ENCODE peak calls at places on chromosomes 4 and X, in seven cellular contexts. One of them, this sample, is unnamed.

GRCh38 chr4:40681600-40682297 is 52.1 kb upstream of the RBM47 start:
- DNase-seq in effector memory CD8-positive, alpha-beta T cell: no peak
- DNase-seq in ascending aorta: no peak
- DNase-seq in stimulated activated CD4-positive, alpha-beta T cell treated with anti-CD3 and anti-CD28 coated beads, Interleukin-4, amount 100 ng/mL, for 24 hours: no peak
- DNase-seq in GM12892: no peak
- DNase-seq in renal cortical epithelial cell: no peak
- DNase-seq in stimulated activated naive CD8-positive, alpha-beta T cell treated with anti-CD3 and anti-CD28 coated beads, Interleukin-15, Interleukin-2, amounts not matched to agents 100 U/mL and 50 U/mL, for 24 hours: no peak
- DNase-seq in this sample: no peak

GRCh38 chr4:150280081-150280950 is 202.1 kb downstream of the DCLK2 start:
- DNase-seq in stimulated activated CD4-positive, alpha-beta T cell treated with anti-CD3 and anti-CD28 coated beads, Interleukin-4, amount 100 ng/mL, for 24 hours: no peak
- DNase-seq in ascending aorta: no peak
- DNase-seq in effector memory CD8-positive, alpha-beta T cell: no peak
- DNase-seq in stimulated activated naive CD8-positive, alpha-beta T cell treated with anti-CD3 and anti-CD28 coated beads, Interleukin-15, Interleukin-2, amounts not matched to agents 100 U/mL and 50 U/mL, for 24 hours: no peak
- DNase-seq in renal cortical epithelial cell: peak
- DNase-seq in GM12892: no peak
- DNase-seq in this sample: peak

GRCh38 chr4:168811793-168812651 is 198.0 kb downstream of the CBR4 start:
- DNase-seq in stimulated activated naive CD8-positive, alpha-beta T cell treated with anti-CD3 and anti-CD28 coated beads, Interleukin-15, Interleukin-2, amounts not matched to agents 100 U/mL and 50 U/mL, for 24 hours: no peak
- DNase-seq in effector memory CD8-positive, alpha-beta T cell: no peak
- DNase-seq in ascending aorta: no peak
- DNase-seq in stimulated activated CD4-positive, alpha-beta T cell treated with anti-CD3 and anti-CD28 coated beads, Interleukin-4, amount 100 ng/mL, for 24 hours: no peak
- DNase-seq in GM12892: no peak
- DNase-seq in renal cortical epithelial cell: no peak
- DNase-seq in this sample: no peak

GRCh38 chr4:97548186-97548585 is 595.1 kb downstream of the STPG2 start:
- DNase-seq in effector memory CD8-positive, alpha-beta T cell: no peak
- DNase-seq in ascending aorta: no peak
- DNase-seq in renal cortical epithelial cell: no peak
- DNase-seq in GM12892: no peak
- DNase-seq in stimulated activated CD4-positive, alpha-beta T cell treated with anti-CD3 and anti-CD28 coated beads, Interleukin-4, amount 100 ng/mL, for 24 hours: no peak
- DNase-seq in stimulated activated naive CD8-positive, alpha-beta T cell treated with anti-CD3 and anti-CD28 coated beads, Interleukin-15, Interleukin-2, amounts not matched to agents 100 U/mL and 50 U/mL, for 24 hours: no peak
- DNase-seq in this sample: no peak

GRCh38 chrX:95885074-95885473 is 799.6 kb upstream of the DIAPH2 start:
- DNase-seq in renal cortical epithelial cell: peak
- DNase-seq in effector memory CD8-positive, alpha-beta T cell: no peak
- DNase-seq in GM12892: no peak
- DNase-seq in stimulated activated naive CD8-positive, alpha-beta T cell treated with anti-CD3 and anti-CD28 coated beads, Interleukin-15, Interleukin-2, amounts not matched to agents 100 U/mL and 50 U/mL, for 24 hours: no peak
- DNase-seq in stimulated activated CD4-positive, alpha-beta T cell treated with anti-CD3 and anti-CD28 coated beads, Interleukin-4, amount 100 ng/mL, for 24 hours: no peak
- DNase-seq in ascending aorta: peak
- DNase-seq in this sample: peak

GRCh38 chrX:10483191-10483808 is 137.1 kb downstream of the MID1 start:
- DNase-seq in renal cortical epithelial cell: peak
- DNase-seq in effector memory CD8-positive, alpha-beta T cell: no peak
- DNase-seq in GM12892: no peak
- DNase-seq in ascending aorta: no peak
- DNase-seq in stimulated activated CD4-positive, alpha-beta T cell treated with anti-CD3 and anti-CD28 coated beads, Interleukin-4, amount 100 ng/mL, for 24 hours: no peak
- DNase-seq in stimulated activated naive CD8-positive, alpha-beta T cell treated with anti-CD3 and anti-CD28 coated beads, Interleukin-15, Interleukin-2, amounts not matched to agents 100 U/mL and 50 U/mL, for 24 hours: no peak
- DNase-seq in this sample: peak

GRCh38 chr4:102759835-102760644 is 728 bp downstream of the MANBA start:
- DNase-seq in stimulated activated naive CD8-positive, alpha-beta T cell treated with anti-CD3 and anti-CD28 coated beads, Interleukin-15, Interleukin-2, amounts not matched to agents 100 U/mL and 50 U/mL, for 24 hours: peak
- DNase-seq in stimulated activated CD4-positive, alpha-beta T cell treated with anti-CD3 and anti-CD28 coated beads, Interleukin-4, amount 100 ng/mL, for 24 hours: peak
- DNase-seq in ascending aorta: peak
- DNase-seq in effector memory CD8-positive, alpha-beta T cell: peak
- DNase-seq in GM12892: no peak
- DNase-seq in renal cortical epithelial cell: peak
- DNase-seq in this sample: peak

GRCh38 chrX:8879750-8880149 is 78.6 kb upstream of the FAM9A start:
- DNase-seq in stimulated activated CD4-positive, alpha-beta T cell treated with anti-CD3 and anti-CD28 coated beads, Interleukin-4, amount 100 ng/mL, for 24 hours: peak
- DNase-seq in stimulated activated naive CD8-positive, alpha-beta T cell treated with anti-CD3 and anti-CD28 coated beads, Interleukin-15, Interleukin-2, amounts not matched to agents 100 U/mL and 50 U/mL, for 24 hours: peak
- DNase-seq in renal cortical epithelial cell: no peak
- DNase-seq in GM12892: no peak
- DNase-seq in ascending aorta: no peak
- DNase-seq in effector memory CD8-positive, alpha-beta T cell: peak
- DNase-seq in this sample: no peak

GRCh38 chr4:185504098-185505047 is 30.9 kb downstream of the PDLIM3 start:
- DNase-seq in ascending aorta: peak
- DNase-seq in GM12892: no peak
- DNase-seq in stimulated activated naive CD8-positive, alpha-beta T cell treated with anti-CD3 and anti-CD28 coated beads, Interleukin-15, Interleukin-2, amounts not matched to agents 100 U/mL and 50 U/mL, for 24 hours: no peak
- DNase-seq in effector memory CD8-positive, alpha-beta T cell: no peak
- DNase-seq in stimulated activated CD4-positive, alpha-beta T cell treated with anti-CD3 and anti-CD28 coated beads, Interleukin-4, amount 100 ng/mL, for 24 hours: no peak
- DNase-seq in renal cortical epithelial cell: peak
- DNase-seq in this sample: peak

GRCh38 chrX:129925305-129926092 is 19.5 kb downstream of the UTP14A start:
- DNase-seq in GM12892: peak
- DNase-seq in ascending aorta: peak
- DNase-seq in stimulated activated naive CD8-positive, alpha-beta T cell treated with anti-CD3 and anti-CD28 coated beads, Interleukin-15, Interleukin-2, amounts not matched to agents 100 U/mL and 50 U/mL, for 24 hours: peak
- DNase-seq in stimulated activated CD4-positive, alpha-beta T cell treated with anti-CD3 and anti-CD28 coated beads, Interleukin-4, amount 100 ng/mL, for 24 hours: peak
- DNase-seq in renal cortical epithelial cell: peak
- DNase-seq in effector memory CD8-positive, alpha-beta T cell: peak
- DNase-seq in this sample: peak

GRCh38 chrX:119990995-119991787 is 47.6 kb upstream of the NKAP start:
- DNase-seq in stimulated activated CD4-positive, alpha-beta T cell treated with anti-CD3 and anti-CD28 coated beads, Interleukin-4, amount 100 ng/mL, for 24 hours: no peak
- DNase-seq in stimulated activated naive CD8-positive, alpha-beta T cell treated with anti-CD3 and anti-CD28 coated beads, Interleukin-15, Interleukin-2, amounts not matched to agents 100 U/mL and 50 U/mL, for 24 hours: no peak
- DNase-seq in effector memory CD8-positive, alpha-beta T cell: no peak
- DNase-seq in renal cortical epithelial cell: no peak
- DNase-seq in GM12892: no peak
- DNase-seq in ascending aorta: no peak
- DNase-seq in this sample: no peak

GRCh38 chrX:132413459-132413858 is 75.4 kb downstream of the MBNL3 start:
- DNase-seq in stimulated activated naive CD8-positive, alpha-beta T cell treated with anti-CD3 and anti-CD28 coated beads, Interleukin-15, Interleukin-2, amounts not matched to agents 100 U/mL and 50 U/mL, for 24 hours: no peak
- DNase-seq in effector memory CD8-positive, alpha-beta T cell: no peak
- DNase-seq in stimulated activated CD4-positive, alpha-beta T cell treated with anti-CD3 and anti-CD28 coated beads, Interleukin-4, amount 100 ng/mL, for 24 hours: no peak
- DNase-seq in GM12892: no peak
- DNase-seq in ascending aorta: no peak
- DNase-seq in renal cortical epithelial cell: peak
- DNase-seq in this sample: no peak

GRCh38 chr4:162229670-162230069 is 65.9 kb upstream of the FSTL5 start:
- DNase-seq in stimulated activated CD4-positive, alpha-beta T cell treated with anti-CD3 and anti-CD28 coated beads, Interleukin-4, amount 100 ng/mL, for 24 hours: no peak
- DNase-seq in stimulated activated naive CD8-positive, alpha-beta T cell treated with anti-CD3 and anti-CD28 coated beads, Interleukin-15, Interleukin-2, amounts not matched to agents 100 U/mL and 50 U/mL, for 24 hours: no peak
- DNase-seq in renal cortical epithelial cell: peak
- DNase-seq in ascending aorta: no peak
- DNase-seq in effector memory CD8-positive, alpha-beta T cell: no peak
- DNase-seq in GM12892: no peak
- DNase-seq in this sample: peak

GRCh38 chrX:134418317-134419113 is 41.5 kb upstream of the HPRT1 start:
- DNase-seq in effector memory CD8-positive, alpha-beta T cell: no peak
- DNase-seq in ascending aorta: no peak
- DNase-seq in renal cortical epithelial cell: no peak
- DNase-seq in GM12892: no peak
- DNase-seq in stimulated activated CD4-positive, alpha-beta T cell treated with anti-CD3 and anti-CD28 coated beads, Interleukin-4, amount 100 ng/mL, for 24 hours: no peak
- DNase-seq in stimulated activated naive CD8-positive, alpha-beta T cell treated with anti-CD3 and anti-CD28 coated beads, Interleukin-15, Interleukin-2, amounts not matched to agents 100 U/mL and 50 U/mL, for 24 hours: no peak
- DNase-seq in this sample: no peak

GRCh38 chr4:132332932-132333722 is 816.0 kb upstream of the PCDH10 start:
- DNase-seq in stimulated activated CD4-positive, alpha-beta T cell treated with anti-CD3 and anti-CD28 coated beads, Interleukin-4, amount 100 ng/mL, for 24 hours: no peak
- DNase-seq in stimulated activated naive CD8-positive, alpha-beta T cell treated with anti-CD3 and anti-CD28 coated beads, Interleukin-15, Interleukin-2, amounts not matched to agents 100 U/mL and 50 U/mL, for 24 hours: no peak
- DNase-seq in renal cortical epithelial cell: no peak
- DNase-seq in effector memory CD8-positive, alpha-beta T cell: no peak
- DNase-seq in GM12892: no peak
- DNase-seq in ascending aorta: no peak
- DNase-seq in this sample: no peak

GRCh38 chrX:20527458-20528099 is 260.9 kb upstream of the RPS6KA3 start:
- DNase-seq in renal cortical epithelial cell: peak
- DNase-seq in GM12892: no peak
- DNase-seq in ascending aorta: no peak
- DNase-seq in effector memory CD8-positive, alpha-beta T cell: no peak
- DNase-seq in stimulated activated naive CD8-positive, alpha-beta T cell treated with anti-CD3 and anti-CD28 coated beads, Interleukin-15, Interleukin-2, amounts not matched to agents 100 U/mL and 50 U/mL, for 24 hours: no peak
- DNase-seq in stimulated activated CD4-positive, alpha-beta T cell treated with anti-CD3 and anti-CD28 coated beads, Interleukin-4, amount 100 ng/mL, for 24 hours: no peak
- DNase-seq in this sample: peak

GRCh38 chr4:13432453-13432852 is 51.7 kb downstream of the RAB28 start:
- DNase-seq in GM12892: no peak
- DNase-seq in stimulated activated CD4-positive, alpha-beta T cell treated with anti-CD3 and anti-CD28 coated beads, Interleukin-4, amount 100 ng/mL, for 24 hours: no peak
- DNase-seq in ascending aorta: no peak
- DNase-seq in renal cortical epithelial cell: no peak
- DNase-seq in stimulated activated naive CD8-positive, alpha-beta T cell treated with anti-CD3 and anti-CD28 coated beads, Interleukin-15, Interleukin-2, amounts not matched to agents 100 U/mL and 50 U/mL, for 24 hours: no peak
- DNase-seq in effector memory CD8-positive, alpha-beta T cell: no peak
- DNase-seq in this sample: no peak

GRCh38 chr4:7462509-7462971 is 27.8 kb upstream of the PSAPL1 start:
- DNase-seq in stimulated activated naive CD8-positive, alpha-beta T cell treated with anti-CD3 and anti-CD28 coated beads, Interleukin-15, Interleukin-2, amounts not matched to agents 100 U/mL and 50 U/mL, for 24 hours: no peak
- DNase-seq in stimulated activated CD4-positive, alpha-beta T cell treated with anti-CD3 and anti-CD28 coated beads, Interleukin-4, amount 100 ng/mL, for 24 hours: no peak
- DNase-seq in effector memory CD8-positive, alpha-beta T cell: no peak
- DNase-seq in ascending aorta: no peak
- DNase-seq in GM12892: no peak
- DNase-seq in renal cortical epithelial cell: peak
- DNase-seq in this sample: peak

GRCh38 chr4:8336412-8337075 is 67.0 kb downstream of the HTRA3 start:
- DNase-seq in stimulated activated naive CD8-positive, alpha-beta T cell treated with anti-CD3 and anti-CD28 coated beads, Interleukin-15, Interleukin-2, amounts not matched to agents 100 U/mL and 50 U/mL, for 24 hours: no peak
- DNase-seq in effector memory CD8-positive, alpha-beta T cell: no peak
- DNase-seq in GM12892: no peak
- DNase-seq in ascending aorta: peak
- DNase-seq in stimulated activated CD4-positive, alpha-beta T cell treated with anti-CD3 and anti-CD28 coated beads, Interleukin-4, amount 100 ng/mL, for 24 hours: no peak
- DNase-seq in renal cortical epithelial cell: peak
- DNase-seq in this sample: no peak

GRCh38 chr4:3372933-3373465 is 68.8 kb upstream of the HGFAC start:
- DNase-seq in stimulated activated CD4-positive, alpha-beta T cell treated with anti-CD3 and anti-CD28 coated beads, Interleukin-4, amount 100 ng/mL, for 24 hours: no peak
- DNase-seq in effector memory CD8-positive, alpha-beta T cell: peak
- DNase-seq in GM12892: no peak
- DNase-seq in ascending aorta: peak
- DNase-seq in stimulated activated naive CD8-positive, alpha-beta T cell treated with anti-CD3 and anti-CD28 coated beads, Interleukin-15, Interleukin-2, amounts not matched to agents 100 U/mL and 50 U/mL, for 24 hours: peak
- DNase-seq in renal cortical epithelial cell: no peak
- DNase-seq in this sample: no peak

GRCh38 chrX:145817299-145817665 is 347 bp upstream of the SLITRK2 start:
- DNase-seq in effector memory CD8-positive, alpha-beta T cell: no peak
- DNase-seq in renal cortical epithelial cell: peak
- DNase-seq in stimulated activated CD4-positive, alpha-beta T cell treated with anti-CD3 and anti-CD28 coated beads, Interleukin-4, amount 100 ng/mL, for 24 hours: no peak
- DNase-seq in GM12892: no peak
- DNase-seq in ascending aorta: no peak
- DNase-seq in stimulated activated naive CD8-positive, alpha-beta T cell treated with anti-CD3 and anti-CD28 coated beads, Interleukin-15, Interleukin-2, amounts not matched to agents 100 U/mL and 50 U/mL, for 24 hours: no peak
- DNase-seq in this sample: peak

GRCh38 chr4:151753056-151753455 is 7.8 kb downstream of the GATB start:
- DNase-seq in stimulated activated CD4-positive, alpha-beta T cell treated with anti-CD3 and anti-CD28 coated beads, Interleukin-4, amount 100 ng/mL, for 24 hours: no peak
- DNase-seq in ascending aorta: no peak
- DNase-seq in GM12892: no peak
- DNase-seq in stimulated activated naive CD8-positive, alpha-beta T cell treated with anti-CD3 and anti-CD28 coated beads, Interleukin-15, Interleukin-2, amounts not matched to agents 100 U/mL and 50 U/mL, for 24 hours: no peak
- DNase-seq in effector memory CD8-positive, alpha-beta T cell: no peak
- DNase-seq in renal cortical epithelial cell: peak
- DNase-seq in this sample: no peak

GRCh38 chr4:143207555-143207954 is 22.8 kb downstream of the USP38 start:
- DNase-seq in renal cortical epithelial cell: peak
- DNase-seq in stimulated activated naive CD8-positive, alpha-beta T cell treated with anti-CD3 and anti-CD28 coated beads, Interleukin-15, Interleukin-2, amounts not matched to agents 100 U/mL and 50 U/mL, for 24 hours: no peak
- DNase-seq in effector memory CD8-positive, alpha-beta T cell: no peak
- DNase-seq in GM12892: no peak
- DNase-seq in ascending aorta: no peak
- DNase-seq in stimulated activated CD4-positive, alpha-beta T cell treated with anti-CD3 and anti-CD28 coated beads, Interleukin-4, amount 100 ng/mL, for 24 hours: no peak
- DNase-seq in this sample: no peak

GRCh38 chr4:124745988-124746801 is 33.7 kb upstream of the ANKRD50 start:
- DNase-seq in ascending aorta: no peak
- DNase-seq in effector memory CD8-positive, alpha-beta T cell: no peak
- DNase-seq in stimulated activated CD4-positive, alpha-beta T cell treated with anti-CD3 and anti-CD28 coated beads, Interleukin-4, amount 100 ng/mL, for 24 hours: no peak
- DNase-seq in renal cortical epithelial cell: no peak
- DNase-seq in stimulated activated naive CD8-positive, alpha-beta T cell treated with anti-CD3 and anti-CD28 coated beads, Interleukin-15, Interleukin-2, amounts not matched to agents 100 U/mL and 50 U/mL, for 24 hours: no peak
- DNase-seq in GM12892: no peak
- DNase-seq in this sample: no peak

GRCh38 chr4:48195853-48196252 is 61.8 kb upstream of the TXK start:
- DNase-seq in renal cortical epithelial cell: no peak
- DNase-seq in stimulated activated CD4-positive, alpha-beta T cell treated with anti-CD3 and anti-CD28 coated beads, Interleukin-4, amount 100 ng/mL, for 24 hours: no peak
- DNase-seq in stimulated activated naive CD8-positive, alpha-beta T cell treated with anti-CD3 and anti-CD28 coated beads, Interleukin-15, Interleukin-2, amounts not matched to agents 100 U/mL and 50 U/mL, for 24 hours: no peak
- DNase-seq in ascending aorta: no peak
- DNase-seq in effector memory CD8-positive, alpha-beta T cell: no peak
- DNase-seq in GM12892: no peak
- DNase-seq in this sample: no peak

GRCh38 chr4:111187108-111187507 is 564.2 kb upstream of the PITX2 start:
- DNase-seq in ascending aorta: no peak
- DNase-seq in renal cortical epithelial cell: no peak
- DNase-seq in effector memory CD8-positive, alpha-beta T cell: no peak
- DNase-seq in GM12892: no peak
- DNase-seq in stimulated activated naive CD8-positive, alpha-beta T cell treated with anti-CD3 and anti-CD28 coated beads, Interleukin-15, Interleukin-2, amounts not matched to agents 100 U/mL and 50 U/mL, for 24 hours: no peak
- DNase-seq in stimulated activated CD4-positive, alpha-beta T cell treated with anti-CD3 and anti-CD28 coated beads, Interleukin-4, amount 100 ng/mL, for 24 hours: no peak
- DNase-seq in this sample: no peak

GRCh38 chr4:120922390-120923200 is at the start of gene PRDM5:
- DNase-seq in renal cortical epithelial cell: peak
- DNase-seq in stimulated activated naive CD8-positive, alpha-beta T cell treated with anti-CD3 and anti-CD28 coated beads, Interleukin-15, Interleukin-2, amounts not matched to agents 100 U/mL and 50 U/mL, for 24 hours: peak
- DNase-seq in stimulated activated CD4-positive, alpha-beta T cell treated with anti-CD3 and anti-CD28 coated beads, Interleukin-4, amount 100 ng/mL, for 24 hours: peak
- DNase-seq in effector memory CD8-positive, alpha-beta T cell: no peak
- DNase-seq in GM12892: peak
- DNase-seq in ascending aorta: peak
- DNase-seq in this sample: peak

GRCh38 chr4:72604324-72604723 is 35.3 kb upstream of the ADAMTS3 start:
- DNase-seq in stimulated activated naive CD8-positive, alpha-beta T cell treated with anti-CD3 and anti-CD28 coated beads, Interleukin-15, Interleukin-2, amounts not matched to agents 100 U/mL and 50 U/mL, for 24 hours: no peak
- DNase-seq in ascending aorta: no peak
- DNase-seq in renal cortical epithelial cell: no peak
- DNase-seq in GM12892: no peak
- DNase-seq in stimulated activated CD4-positive, alpha-beta T cell treated with anti-CD3 and anti-CD28 coated beads, Interleukin-4, amount 100 ng/mL, for 24 hours: no peak
- DNase-seq in effector memory CD8-positive, alpha-beta T cell: no peak
- DNase-seq in this sample: peak

GRCh38 chr4:137755033-137755471 is 222.8 kb upstream of the PCDH18 start:
- DNase-seq in ascending aorta: no peak
- DNase-seq in renal cortical epithelial cell: peak
- DNase-seq in GM12892: no peak
- DNase-seq in stimulated activated naive CD8-positive, alpha-beta T cell treated with anti-CD3 and anti-CD28 coated beads, Interleukin-15, Interleukin-2, amounts not matched to agents 100 U/mL and 50 U/mL, for 24 hours: no peak
- DNase-seq in effector memory CD8-positive, alpha-beta T cell: no peak
- DNase-seq in stimulated activated CD4-positive, alpha-beta T cell treated with anti-CD3 and anti-CD28 coated beads, Interleukin-4, amount 100 ng/mL, for 24 hours: no peak
- DNase-seq in this sample: peak

GRCh38 chr4:184396001-184396400 is 78.3 kb downstream of the IRF2 start:
- DNase-seq in effector memory CD8-positive, alpha-beta T cell: no peak
- DNase-seq in renal cortical epithelial cell: no peak
- DNase-seq in GM12892: peak
- DNase-seq in ascending aorta: peak
- DNase-seq in stimulated activated CD4-positive, alpha-beta T cell treated with anti-CD3 and anti-CD28 coated beads, Interleukin-4, amount 100 ng/mL, for 24 hours: no peak
- DNase-seq in stimulated activated naive CD8-positive, alpha-beta T cell treated with anti-CD3 and anti-CD28 coated beads, Interleukin-15, Interleukin-2, amounts not matched to agents 100 U/mL and 50 U/mL, for 24 hours: no peak
- DNase-seq in this sample: peak

GRCh38 chr4:124121511-124121934 is 591.0 kb downstream of the ANKRD50 start:
- DNase-seq in effector memory CD8-positive, alpha-beta T cell: no peak
- DNase-seq in GM12892: no peak
- DNase-seq in ascending aorta: no peak
- DNase-seq in stimulated activated naive CD8-positive, alpha-beta T cell treated with anti-CD3 and anti-CD28 coated beads, Interleukin-15, Interleukin-2, amounts not matched to agents 100 U/mL and 50 U/mL, for 24 hours: no peak
- DNase-seq in stimulated activated CD4-positive, alpha-beta T cell treated with anti-CD3 and anti-CD28 coated beads, Interleukin-4, amount 100 ng/mL, for 24 hours: no peak
- DNase-seq in renal cortical epithelial cell: peak
- DNase-seq in this sample: peak

GRCh38 chrX:114049063-114049462 is 534.8 kb upstream of the HTR2C start:
- DNase-seq in GM12892: no peak
- DNase-seq in effector memory CD8-positive, alpha-beta T cell: no peak
- DNase-seq in stimulated activated naive CD8-positive, alpha-beta T cell treated with anti-CD3 and anti-CD28 coated beads, Interleukin-15, Interleukin-2, amounts not matched to agents 100 U/mL and 50 U/mL, for 24 hours: no peak
- DNase-seq in renal cortical epithelial cell: no peak
- DNase-seq in stimulated activated CD4-positive, alpha-beta T cell treated with anti-CD3 and anti-CD28 coated beads, Interleukin-4, amount 100 ng/mL, for 24 hours: no peak
- DNase-seq in ascending aorta: no peak
- DNase-seq in this sample: no peak

GRCh38 chr4:108611360-108611759 is 9.0 kb upstream of the RPL34 start:
- DNase-seq in GM12892: no peak
- DNase-seq in renal cortical epithelial cell: no peak
- DNase-seq in ascending aorta: no peak
- DNase-seq in stimulated activated CD4-positive, alpha-beta T cell treated with anti-CD3 and anti-CD28 coated beads, Interleukin-4, amount 100 ng/mL, for 24 hours: no peak
- DNase-seq in effector memory CD8-positive, alpha-beta T cell: no peak
- DNase-seq in stimulated activated naive CD8-positive, alpha-beta T cell treated with anti-CD3 and anti-CD28 coated beads, Interleukin-15, Interleukin-2, amounts not matched to agents 100 U/mL and 50 U/mL, for 24 hours: no peak
- DNase-seq in this sample: no peak

GRCh38 chr4:156475322-156475721 is 496.3 kb downstream of the PDGFC start:
- DNase-seq in stimulated activated naive CD8-positive, alpha-beta T cell treated with anti-CD3 and anti-CD28 coated beads, Interleukin-15, Interleukin-2, amounts not matched to agents 100 U/mL and 50 U/mL, for 24 hours: no peak
- DNase-seq in ascending aorta: no peak
- DNase-seq in renal cortical epithelial cell: peak
- DNase-seq in stimulated activated CD4-positive, alpha-beta T cell treated with anti-CD3 and anti-CD28 coated beads, Interleukin-4, amount 100 ng/mL, for 24 hours: no peak
- DNase-seq in effector memory CD8-positive, alpha-beta T cell: no peak
- DNase-seq in GM12892: no peak
- DNase-seq in this sample: peak

GRCh38 chrX:22278375-22278774 is 5.7 kb downstream of the CBLL2 start:
- DNase-seq in stimulated activated naive CD8-positive, alpha-beta T cell treated with anti-CD3 and anti-CD28 coated beads, Interleukin-15, Interleukin-2, amounts not matched to agents 100 U/mL and 50 U/mL, for 24 hours: no peak
- DNase-seq in effector memory CD8-positive, alpha-beta T cell: no peak
- DNase-seq in GM12892: no peak
- DNase-seq in stimulated activated CD4-positive, alpha-beta T cell treated with anti-CD3 and anti-CD28 coated beads, Interleukin-4, amount 100 ng/mL, for 24 hours: no peak
- DNase-seq in ascending aorta: no peak
- DNase-seq in renal cortical epithelial cell: peak
- DNase-seq in this sample: no peak

GRCh38 chr4:136355970-136356369 is 1176.3 kb downstream of the PCDH18 start:
- DNase-seq in ascending aorta: no peak
- DNase-seq in stimulated activated CD4-positive, alpha-beta T cell treated with anti-CD3 and anti-CD28 coated beads, Interleukin-4, amount 100 ng/mL, for 24 hours: no peak
- DNase-seq in stimulated activated naive CD8-positive, alpha-beta T cell treated with anti-CD3 and anti-CD28 coated beads, Interleukin-15, Interleukin-2, amounts not matched to agents 100 U/mL and 50 U/mL, for 24 hours: no peak
- DNase-seq in renal cortical epithelial cell: no peak
- DNase-seq in effector memory CD8-positive, alpha-beta T cell: no peak
- DNase-seq in GM12892: no peak
- DNase-seq in this sample: no peak

GRCh38 chrX:150362599-150363481 is at the start of gene MAMLD1:
- DNase-seq in GM12892: no peak
- DNase-seq in stimulated activated naive CD8-positive, alpha-beta T cell treated with anti-CD3 and anti-CD28 coated beads, Interleukin-15, Interleukin-2, amounts not matched to agents 100 U/mL and 50 U/mL, for 24 hours: peak
- DNase-seq in stimulated activated CD4-positive, alpha-beta T cell treated with anti-CD3 and anti-CD28 coated beads, Interleukin-4, amount 100 ng/mL, for 24 hours: peak
- DNase-seq in ascending aorta: peak
- DNase-seq in renal cortical epithelial cell: peak
- DNase-seq in effector memory CD8-positive, alpha-beta T cell: peak
- DNase-seq in this sample: peak